ENCODE peak calls at places on chromosomes 2 and 18, in nine cellular contexts. C is BE2C, A is AG04449, Q is kidney, D is A549, Z is PC-3, V is tibial nerve, R is sigmoid colon, W is AG10803. O is an unnamed sample.

GRCh38 chr2:85913854-85914524 is 25.2 kb upstream of the ST3GAL5 start:
- DNase-seq in Z (peak; percentile 34), R (no peak), Q (no peak), D (peak; percentile 50), V (peak; percentile 65), W (peak; percentile 69), C (no peak), A (no peak), O (no peak)

GRCh38 chr2:9264301-9264700 is 57.7 kb downstream of the ASAP2 start:
- DNase-seq in W (peak; percentile 39), Q (no peak), R (no peak), D (no peak), Z (no peak), A (no peak), V (no peak), C (no peak), O (no peak)

GRCh38 chr2:218691234-218691633 is 19.3 kb downstream of the STK36 start:
- DNase-seq in Z (peak; percentile 19), R (no peak), Q (no peak), D (no peak), A (no peak), C (no peak), W (peak; percentile 69), V (no peak), O (no peak)

GRCh38 chr2:69381337-69381737 is 5.7 kb downstream of the GFPT1 start:
- DNase-seq in D (peak; percentile 72), V (no peak), Q (no peak), W (peak; percentile 29), Z (peak; percentile 65), A (no peak), R (no peak), C (no peak), O (no peak)

GRCh38 chr2:149050188-149050587 is 11.7 kb downstream of the LYPD6B start:
- DNase-seq in C (no peak), W (peak; percentile 88), Z (no peak), D (no peak), Q (no peak), A (peak; percentile 44), R (no peak), V (no peak), O (peak; percentile 45)

GRCh38 chr2:115169814-115170213 is 727.4 kb downstream of the DPP10 start:
- DNase-seq in W (no peak), V (no peak), Q (no peak), R (no peak), Z (no peak), A (no peak), D (no peak), C (no peak), O (no peak)

GRCh38 chr2:48328972-48329723 is 200.8 kb upstream of the STON1 start:
- DNase-seq in C (no peak), Z (no peak), A (no peak), W (no peak), D (no peak), Q (no peak), V (no peak), R (no peak), O (no peak)

GRCh38 chr2:239375278-239376061 is 25.4 kb downstream of the HDAC4 start:
- DNase-seq in A (no peak), D (peak; percentile 21), R (peak; percentile 68), Z (peak; percentile 11), V (no peak), W (no peak), Q (peak; percentile 71), C (no peak), O (no peak)

GRCh38 chr2:100767810-100768806 is 51.8 kb upstream of the NPAS2 start:
- DNase-seq in V (no peak), A (no peak), Q (peak; percentile 53), R (no peak), C (no peak), Z (peak; percentile 82), W (no peak), D (no peak), O (no peak)

GRCh38 chr2:29113027-29113686 is 2.1 kb upstream of the CLIP4 start:
- DNase-seq in A (no peak), W (peak; percentile 10), D (no peak), R (no peak), Z (no peak), Q (no peak), C (no peak), V (no peak), O (no peak)

GRCh38 chr18:44602845-44603244 is 77.8 kb upstream of the SETBP1 start:
- DNase-seq in A (no peak), V (no peak), Q (no peak), R (no peak), W (no peak), C (no peak), D (no peak), Z (peak; percentile 72), O (no peak)

GRCh38 chr18:45687617-45688016 is 36.4 kb upstream of the SLC14A1 start:
- DNase-seq in C (no peak), D (no peak), V (no peak), Q (no peak), Z (no peak), W (no peak), R (no peak), A (no peak), O (no peak)

GRCh38 chr2:76204048-76204447 is 493.3 kb upstream of the GCFC2 start:
- DNase-seq in D (no peak), R (no peak), A (no peak), Q (no peak), Z (no peak), W (no peak), C (no peak), V (no peak), O (no peak)

GRCh38 chr18:48778344-48779011 is 172.3 kb downstream of the SMAD7 start:
- DNase-seq in W (no peak), Q (peak; percentile 55), D (no peak), V (no peak), R (no peak), A (no peak), C (no peak), Z (no peak), O (no peak)
- TF ChIP-seq CTCF in W (no peak), Q (no peak), D (no peak), V (no peak), R (no peak), A (no peak), C (no peak), Z (no peak), O (no peak)

GRCh38 chr2:110115291-110116032 is at the start of gene MALL:
- DNase-seq in R (no peak), V (no peak), W (peak; percentile 21), Q (peak; percentile 75), A (no peak), C (no peak), D (peak; percentile 82), Z (peak; percentile 89), O (no peak)

GRCh38 chr2:110114801-110115200 is 821 bp downstream of the MALL start:
- DNase-seq in R (no peak), W (no peak), A (no peak), C (no peak), Q (no peak), V (no peak), D (peak; percentile 60), Z (peak; percentile 56), O (no peak)

GRCh38 chr2:110116033-110116710 is 550 bp upstream of the MALL start:
- DNase-seq in R (no peak), Q (peak; percentile 82), V (no peak), Z (peak; percentile 71), W (peak; percentile 75), A (no peak), C (no peak), D (peak; percentile 83), O (no peak)

DNA sequence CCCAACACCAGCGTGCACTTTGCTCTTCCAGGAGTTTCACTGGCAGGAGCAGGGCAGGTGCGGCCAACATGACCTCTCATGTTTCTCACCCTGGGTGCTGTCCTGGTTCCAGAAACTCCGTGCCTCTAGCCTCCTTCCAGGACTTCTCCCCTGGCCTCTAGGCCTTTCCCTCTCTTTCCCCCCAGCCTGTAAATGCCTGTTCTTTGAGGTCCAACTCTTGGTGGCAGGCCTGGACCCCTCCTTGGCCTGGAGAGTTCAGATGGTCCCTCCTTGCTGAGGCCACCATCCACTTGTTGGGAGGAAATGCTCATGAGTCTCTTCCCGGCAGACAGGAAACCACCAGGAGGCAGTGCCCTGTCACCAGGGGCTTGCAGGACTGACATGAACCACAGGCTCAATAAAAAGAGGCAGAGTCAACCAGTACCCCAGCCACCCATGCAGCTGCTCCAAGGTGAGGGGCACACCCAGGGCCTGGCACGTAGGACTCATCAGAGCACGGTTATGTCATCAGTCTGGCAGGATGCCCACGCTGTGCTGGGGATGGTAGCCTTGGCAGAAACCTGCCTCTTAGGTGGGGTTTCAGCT is 1.5 kb downstream of the MALL start:
- DNase-seq in W (no peak), A (no peak), R (no peak), Q (peak; percentile 75), D (peak; percentile 92), V (no peak), C (no peak), Z (peak; percentile 95), O (no peak)
- TF ChIP-seq CTCF in W (peak; percentile 26), A (peak; percentile 8), R (no peak), Q (no peak), D (peak; percentile 34), V (no peak), C (no peak), Z (peak; percentile 68), O (peak; percentile 20)

GRCh38 chr2:199940373-199940772 is 14.9 kb downstream of the TYW5 start:
- DNase-seq in A (no peak), Z (peak; percentile 43), D (peak; percentile 41), V (no peak), C (no peak), R (no peak), W (peak; percentile 37), Q (no peak), O (no peak)
- TF ChIP-seq CTCF in A (no peak), Z (peak; percentile 62), D (peak; percentile 43), V (no peak), C (peak; percentile 39), R (no peak), W (peak; percentile 40), Q (peak; percentile 12), O (peak; percentile 7)

DNA sequence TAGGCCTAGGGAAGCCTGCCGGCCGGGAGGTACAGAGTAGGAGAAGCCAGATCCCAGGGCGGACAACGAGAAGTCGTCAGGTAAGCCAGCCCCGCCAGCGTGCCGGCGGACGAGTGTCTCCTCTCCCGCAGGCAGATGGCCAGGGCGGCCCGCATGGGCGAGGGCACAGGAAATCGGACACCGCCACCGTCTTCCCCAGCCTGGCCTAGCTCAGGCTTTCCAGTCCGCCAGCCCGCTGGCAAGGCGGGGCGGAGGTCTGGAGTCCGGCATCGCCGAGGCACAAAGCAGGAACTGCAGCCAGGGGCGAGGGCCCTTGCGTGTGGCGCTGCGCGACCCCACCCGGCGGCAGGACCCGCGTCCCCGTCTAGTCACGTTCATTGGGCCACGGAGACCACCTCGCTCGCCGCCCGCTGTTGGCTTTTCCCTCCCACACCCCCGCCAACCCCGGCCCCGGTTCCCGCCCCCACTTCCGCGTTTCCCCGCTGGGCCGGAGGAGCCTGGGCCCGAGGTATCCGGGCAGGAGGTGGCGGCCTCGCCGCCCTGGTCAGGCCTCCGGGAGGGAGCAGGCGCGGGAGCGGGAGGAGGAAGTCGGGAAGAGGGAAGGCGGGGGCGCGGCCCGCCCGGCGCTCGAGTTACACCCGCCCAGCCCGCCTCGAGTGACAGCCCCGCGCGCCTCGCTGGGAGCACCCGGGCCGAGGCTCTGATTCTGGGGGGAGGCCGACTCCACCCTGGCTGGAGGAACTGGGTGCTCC is at the start of gene GPD2:
- DNase-seq in Z (peak; percentile 91), V (peak; percentile 85), C (peak; percentile 69), D (peak; percentile 88), W (peak; percentile 90), Q (peak; percentile 98), A (no peak), R (peak; percentile 95), O (peak; percentile 59)
- TF ChIP-seq CTCF in Z (no peak), V (no peak), C (no peak), D (no peak), W (no peak), Q (no peak), A (no peak), R (no peak), O (peak; percentile 3)

GRCh38 chr2:118460425-118460824 is 372.2 kb downstream of the INSIG2 start:
- DNase-seq in C (no peak), W (no peak), A (no peak), R (no peak), D (no peak), Z (peak; percentile 66), Q (no peak), V (no peak), O (no peak)
- TF ChIP-seq CTCF in C (no peak), W (no peak), A (no peak), R (no peak), D (no peak), Z (no peak), Q (no peak), V (no peak), O (no peak)